ENCODE peak calls at places on chromosomes 16 and 17, in five cellular contexts. O, B, G, K and P are unnamed samples.

GRCh38 chr17:78484300-78485159 is 92.7 kb downstream of the DNAH17 start:
- DNase-seq in O (peak; percentile 53), B (peak; percentile 49), G (no peak), K (no peak), P (peak; percentile 43)

GRCh38 chr17:21248495-21248894 is 4.7 kb downstream of the NATD1 start:
- DNase-seq in O (no peak), K (peak; percentile 54), G (no peak), B (no peak), P (no peak)

GRCh38 chr17:19003966-19004600 is 481 bp downstream of the FAM83G start:
- DNase-seq in O (peak; percentile 28), B (peak; percentile 86), G (no peak), K (no peak), P (peak; percentile 39)

GRCh38 chr16:69839240-69839688 is 77.1 kb downstream of the WWP2 start:
- DNase-seq in K (no peak), G (no peak), O (no peak), B (no peak), P (no peak)

GRCh38 chr17:56309897-56310296 is 156.6 kb downstream of the ANKFN1 start:
- DNase-seq in O (no peak), B (no peak), K (no peak), G (no peak), P (no peak)

GRCh38 chr16:17379121-17379571 is 91.6 kb downstream of the XYLT1 start:
- DNase-seq in B (no peak), O (peak; percentile 57), K (peak; percentile 68), G (peak; percentile 60), P (no peak)

GRCh38 chr17:36892112-36892838 is 45.0 kb upstream of the LHX1 start:
- DNase-seq in G (no peak), K (no peak), B (no peak), O (no peak), P (no peak)

GRCh38 chr16:26019406-26019805 is 327.6 kb downstream of the HS3ST4 start:
- DNase-seq in K (no peak), B (no peak), G (no peak), O (no peak), P (no peak)

GRCh38 chr17:1047177-1047885 is 50.4 kb downstream of the TIMM22 start:
- DNase-seq in B (no peak), O (peak; percentile 12), G (peak; percentile 72), K (peak; percentile 89), P (no peak)

GRCh38 chr16:535446-536405 is 8.2 kb downstream of the CAPN15 start:
- DNase-seq in K (no peak), B (no peak), O (no peak), G (no peak), P (no peak)

GRCh38 chr17:80892900-80893603 is 98.6 kb upstream of the CHMP6 start:
- DNase-seq in B (peak; percentile 83), O (peak; percentile 51), G (no peak), K (peak; percentile 40), P (no peak)

GRCh38 chr17:4790705-4791088 is 1.9 kb downstream of the GLTPD2 start:
- DNase-seq in K (no peak), B (no peak), O (no peak), G (no peak), P (no peak)

GRCh38 chr16:27175888-27176287 is 27.4 kb upstream of the KDM8 start:
- DNase-seq in K (no peak), G (no peak), B (no peak), O (no peak), P (no peak)

GRCh38 chr16:68238029-68238345 is 2.1 kb upstream of the ESRP2 start:
- DNase-seq in B (no peak), G (no peak), K (no peak), O (no peak), P (no peak)

GRCh38 chr17:5135726-5136579 is 20.1 kb downstream of the USP6 start:
- DNase-seq in B (no peak), G (no peak), O (no peak), K (no peak), P (no peak)

GRCh38 chr16:89117975-89118289 is 24.3 kb downstream of the ACSF3 start:
- DNase-seq in G (no peak), K (no peak), O (no peak), B (no peak), P (no peak)

GRCh38 chr17:14359251-14359939 is 58.5 kb downstream of the HS3ST3B1 start:
- DNase-seq in B (peak; percentile 51), K (no peak), O (no peak), G (peak; percentile 5), P (peak; percentile 26)

GRCh38 chr17:54901230-54901847 is 687 bp downstream of the TOM1L1 start:
- DNase-seq in O (peak; percentile 47), B (no peak), G (no peak), K (no peak), P (no peak)

GRCh38 chr17:35210741-35211140 is 16.5 kb upstream of the SLC35G3 start:
- DNase-seq in K (no peak), O (no peak), B (no peak), G (no peak), P (no peak)

GRCh38 chr16:16120382-16121184 is 102.7 kb downstream of the ABCC6 start:
- DNase-seq in B (no peak), G (peak; percentile 66), O (peak; percentile 47), K (peak; percentile 74), P (no peak)

GRCh38 chr16:66480265-66481080 is 53.4 kb downstream of the BEAN1 start:
- DNase-seq in G (peak; percentile 1), K (no peak), B (no peak), O (no peak), P (peak; percentile 36)

GRCh38 chr17:42133461-42134041 is 10.9 kb downstream of the HSPB9 start:
- DNase-seq in B (no peak), K (no peak), G (no peak), O (no peak), P (peak; percentile 57)

GRCh38 chr17:16282522-16282921 is 65.5 kb downstream of the PIGL start:
- DNase-seq in K (no peak), O (peak; percentile 78), B (no peak), G (no peak), P (no peak)

GRCh38 chr17:29066603-29067002 is 23.7 kb downstream of the PIPOX start:
- DNase-seq in O (no peak), K (no peak), B (no peak), G (no peak), P (no peak)

GRCh38 chr17:65595071-65595655 is 33.7 kb upstream of the AXIN2 start:
- DNase-seq in G (no peak), B (no peak), K (no peak), O (no peak), P (no peak)

GRCh38 chr16:10579965-10580918 is at the start of gene EMP2:
- DNase-seq in B (no peak), G (peak; percentile 86), K (peak; percentile 90), O (peak; percentile 78), P (no peak)

GRCh38 chr17:42194133-42194899 is at the start of gene GHDC:
- DNase-seq in G (peak; percentile 88), O (peak; percentile 83), B (peak; percentile 84), K (peak; percentile 86), P (peak; percentile 74)

GRCh38 chr16:56460101-56460500 is 8.7 kb downstream of the OGFOD1 start:
- DNase-seq in G (no peak), B (no peak), O (no peak), K (no peak), P (no peak)

GRCh38 chr17:80889231-80889896 is 102.3 kb upstream of the CHMP6 start:
- DNase-seq in O (no peak), B (peak; percentile 41), G (no peak), K (no peak), P (no peak)

GRCh38 chr16:22216191-22216831 is 10.2 kb downstream of the EEF2K start:
- DNase-seq in K (no peak), B (no peak), G (no peak), O (peak; percentile 62), P (no peak)

GRCh38 chr17:34756670-34757021 is 177.3 kb downstream of the TMEM132E start:
- DNase-seq in K (peak; percentile 36), G (peak; percentile 18), O (peak; percentile 1), B (no peak), P (no peak)

GRCh38 chr17:67642488-67642887 is 75.2 kb upstream of the NOL11 start:
- DNase-seq in B (no peak), G (no peak), K (no peak), O (peak; percentile 14), P (no peak)

DNA sequence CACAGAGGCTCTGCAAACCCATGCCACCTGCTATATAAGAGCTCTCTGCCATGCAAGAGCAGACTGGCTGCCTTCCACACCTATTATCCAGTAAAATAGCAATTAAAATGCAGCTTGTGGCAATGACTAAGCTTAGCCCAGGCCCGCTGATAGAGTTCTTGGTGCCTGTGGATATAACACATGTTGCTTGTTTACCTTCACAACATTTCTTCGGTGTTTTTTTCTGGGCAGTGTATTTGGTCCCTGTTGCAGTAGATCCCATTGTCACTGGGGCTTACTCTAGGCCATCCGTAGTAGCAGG is 63.5 kb downstream of the SPECC1 start:
- DNase-seq in G (no peak), K (no peak), O (no peak), B (no peak), P (no peak)
- H3K4me3 ChIP-seq in G (no peak overlapping the region), K (no peak overlapping the region), O (no peak overlapping the region), B (no peak overlapping the region), P (no peak overlapping the region)

GRCh38 chr16:4273858-4274291 is 1.1 kb upstream of the TFAP4 start:
- DNase-seq in O (peak; percentile 64), K (peak; percentile 77), G (peak; percentile 70), B (peak; percentile 62), P (peak; percentile 29)
- H3K27ac ChIP-seq in O (peak overlapping the region; percentile 85), K (peak overlapping the region; percentile 82), G (peak overlapping the region; percentile 97), B (peak overlapping the region; percentile 28), P (peak overlapping the region; percentile 36)

GRCh38 chr16:51442140-51442539 is 291.1 kb upstream of the SALL1 start:
- DNase-seq in O (no peak), G (no peak), K (no peak), B (no peak), P (no peak)
- H3K27me3 ChIP-seq in O (no peaks in the 10 kb centered on the region), G (peaks cover 38% of the 10 kb centered on the region), K (no peaks in the 10 kb centered on the region), B (no peaks in the 10 kb centered on the region), P (no peaks in the 10 kb centered on the region)

GRCh38 chr17:39325528-39326240 is 75.7 kb downstream of the FBXL20 start:
- DNase-seq in B (no peak), G (no peak), K (no peak), O (no peak), P (no peak)

GRCh38 chr17:39332092-39332491 is 69.3 kb downstream of the FBXL20 start:
- DNase-seq in K (no peak), G (no peak), B (no peak), O (no peak), P (no peak)

GRCh38 chr17:39327109-39327508 is 74.3 kb downstream of the FBXL20 start:
- DNase-seq in O (no peak), K (no peak), B (no peak), G (no peak), P (no peak)

GRCh38 chr17:39328815-39329214 is 72.6 kb downstream of the FBXL20 start:
- DNase-seq in O (no peak), K (no peak), B (no peak), G (no peak), P (no peak)
- H3K4me3 ChIP-seq in O (no peak overlapping the region), K (no peak overlapping the region), B (no peak overlapping the region), G (no peak overlapping the region), P (no peak overlapping the region)